ENCODE peak calls at places on chromosomes 11 and 22, in six cellular contexts. Z is K562, N is HepG2, C is GM12891, H is GM12878, U is H1. L is an unnamed sample.

GRCh38 chr11:19187101-19187500 is 14.7 kb downstream of the CSRP3 start:
- DNase-seq in Z (no peak), N (no peak), C (no peak), H (no peak), U (no peak), L (no peak)

GRCh38 chr11:94757037-94757681 is 11.0 kb upstream of the AMOTL1 start:
- DNase-seq in Z (no peak), N (no peak), C (no peak), H (no peak), U (no peak), L (no peak)

GRCh38 chr11:11146830-11147229 is 206.2 kb downstream of the CSNK2A3 start:
- DNase-seq in Z (no peak), N (no peak), C (no peak), H (no peak), U (no peak), L (no peak)

GRCh38 chr11:67281552-67282150 is 7.5 kb upstream of the ANKRD13D start:
- DNase-seq in Z (no peak), N (no peak), C (no peak), H (no peak), U (no peak), L (no peak)

GRCh38 chr11:86579406-86579731 is 93.0 kb downstream of the ME3 start:
- DNase-seq in Z (no peak), N (no peak), C (no peak), H (no peak), U (no peak), L (no peak)

GRCh38 chr11:119907122-119907933 is 178.3 kb upstream of the NECTIN1 start:
- DNase-seq in Z (no peak), N (no peak), C (no peak), H (no peak), U (no peak), L (no peak)

GRCh38 chr11:122046438-122046837 is 69.6 kb downstream of the BLID start:
- DNase-seq in Z (no peak), N (no peak), C (no peak), H (no peak), U (no peak), L (no peak)

GRCh38 chr11:87425943-87426342 is 388.2 kb downstream of the TMEM135 start:
- DNase-seq in Z (no peak), N (no peak), C (no peak), H (no peak), U (peak; percentile 10), L (no peak)

GRCh38 chr11:112478806-112479205 is 218.1 kb upstream of the PLET1 start:
- DNase-seq in Z (no peak), N (no peak), C (no peak), H (no peak), U (no peak), L (no peak)

GRCh38 chr11:9722893-9723292 is 59.0 kb downstream of the SWAP70 start:
- DNase-seq in Z (no peak), N (no peak), C (no peak), H (no peak), U (no peak), L (no peak)

GRCh38 chr11:74742070-74742469 is 6.6 kb upstream of the RNF169 start:
- DNase-seq in Z (no peak), N (no peak), C (no peak), H (no peak), U (no peak), L (no peak)

GRCh38 chr22:21651521-21652009 is 9.5 kb downstream of the SDF2L1 start:
- DNase-seq in Z (no peak), N (no peak), C (no peak), H (no peak), U (no peak), L (no peak)

GRCh38 chr11:1529286-1529685 is 42.7 kb upstream of the MOB2 start:
- DNase-seq in Z (no peak), N (no peak), C (no peak), H (no peak), U (no peak), L (no peak)

GRCh38 chr11:60913793-60914619 is at the start of gene TMEM109:
- DNase-seq in Z (peak; percentile 93), N (peak; percentile 68), C (peak; percentile 83), H (peak; percentile 86), U (peak; percentile 60), L (peak; percentile 87)

GRCh38 chr11:60916669-60917206 is 2.8 kb downstream of the TMEM109 start:
- DNase-seq in Z (no peak), N (no peak), C (no peak), H (no peak), U (no peak), L (no peak)

GRCh38 chr11:60915250-60915914 is 1.4 kb downstream of the TMEM109 start:
- DNase-seq in Z (no peak), N (no peak), C (peak; percentile 57), H (peak; percentile 69), U (no peak), L (peak; percentile 66)

GRCh38 chr11:60912851-60913550 is 957 bp upstream of the TMEM109 start:
- DNase-seq in Z (no peak), N (no peak), C (no peak), H (no peak), U (no peak), L (no peak)

GRCh38 chr11:60914620-60915249 is 777 bp downstream of the TMEM109 start:
- DNase-seq in Z (peak; percentile 64), N (no peak), C (no peak), H (no peak), U (no peak), L (no peak)
- TF ChIP-seq TAF1 in Z (no peak), N (no peak), C (no peak), H (no peak), U (no peak), L (no peak)

GRCh38 chr11:33622231-33622630 is 78.4 kb downstream of the C11orf91 start:
- DNase-seq in Z (no peak), N (no peak), C (no peak), H (no peak), U (no peak), L (no peak)

GRCh38 chr11:33618363-33618735 is 82.3 kb downstream of the C11orf91 start:
- DNase-seq in Z (no peak), N (no peak), C (no peak), H (no peak), U (no peak), L (no peak)

GRCh38 chr11:33622806-33623205 is 77.8 kb downstream of the C11orf91 start:
- DNase-seq in Z (no peak), N (no peak), C (no peak), H (no peak), U (no peak), L (no peak)

GRCh38 chr11:33618956-33619355 is 81.7 kb downstream of the C11orf91 start:
- DNase-seq in Z (no peak), N (no peak), C (no peak), H (no peak), U (no peak), L (no peak)

GRCh38 chr11:33620423-33621120 is 80.1 kb downstream of the C11orf91 start:
- DNase-seq in Z (no peak), N (no peak), C (no peak), H (no peak), U (no peak), L (no peak)
- TF ChIP-seq POLR2AphosphoS5 in Z (no peak), N (no peak), C (no peak), H (no peak), U (no peak), L (no peak)

GRCh38 chr11:15969281-15969680 is 387.1 kb downstream of the SOX6 start:
- DNase-seq in Z (peak; percentile 57), N (peak; percentile 43), C (no peak), H (peak; percentile 32), U (no peak), L (no peak)
- TF ChIP-seq POLR2A in Z (peak; percentile 78), N (no peak), C (no peak), H (peak; percentile 43), U (no peak), L (no peak)

GRCh38 chr11:130217632-130218031 is 58.0 kb downstream of the ST14 start:
- DNase-seq in Z (no peak), N (no peak), C (no peak), H (no peak), U (no peak), L (no peak)

GRCh38 chr11:130218501-130218900 is 58.9 kb downstream of the ST14 start:
- DNase-seq in Z (no peak), N (no peak), C (no peak), H (no peak), U (no peak), L (no peak)

GRCh38 chr11:130220311-130221030 is 60.9 kb downstream of the ST14 start:
- DNase-seq in Z (no peak), N (peak; percentile 61), C (no peak), H (no peak), U (no peak), L (no peak)

GRCh38 chr11:130217133-130217631 is 57.6 kb downstream of the ST14 start:
- DNase-seq in Z (no peak), N (no peak), C (no peak), H (no peak), U (no peak), L (no peak)

DNA sequence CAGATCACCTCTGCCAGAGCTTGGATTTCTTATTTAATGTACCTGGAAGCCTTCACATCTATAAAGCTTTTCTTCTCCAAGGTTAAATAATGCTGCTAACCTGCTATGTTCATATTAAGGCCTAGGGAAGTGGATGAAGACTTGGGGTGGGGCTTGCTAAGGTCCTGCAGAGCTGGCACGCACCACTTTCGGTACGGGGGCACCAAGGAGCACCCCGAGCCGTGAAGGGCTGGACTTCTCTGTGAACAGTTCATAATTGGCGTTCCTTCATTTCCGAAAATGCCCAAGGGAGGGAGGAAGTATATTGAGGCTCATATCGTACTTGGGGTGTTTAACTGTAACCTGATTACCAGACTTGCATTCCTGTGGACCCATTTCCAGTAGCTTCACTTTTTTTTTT is 59.6 kb downstream of the ST14 start:
- DNase-seq in Z (no peak), N (no peak), C (no peak), H (no peak), U (no peak), L (no peak)
- TF ChIP-seq TAF1 in Z (no peak), N (no peak), C (no peak), H (no peak), U (no peak), L (no peak)